ENCODE peak calls at places on chromosomes 16 and 17, in five cellular contexts. Q is naive thymus-derived CD4-positive, alpha-beta T cell; I is sigmoid colon; F is colonic mucosa; O is suprapubic skin. L is an unnamed sample.

GRCh38 chr17:20300399-20301037 is 166.8 kb downstream of the LGALS9B start:
- DNase-seq in F (no peak), Q (no peak), O (no peak), I (peak; percentile 76), L (no peak)

GRCh38 chr17:2347805-2348685 is 10.7 kb downstream of the SGSM2 start:
- DNase-seq in F (peak; percentile 63), Q (no peak), I (peak; percentile 65), O (peak; percentile 63), L (peak; percentile 61)

GRCh38 chr16:72999541-73000019 is 48.3 kb downstream of the ZFHX3 start:
- DNase-seq in F (no peak), Q (no peak), I (no peak), O (peak; percentile 42), L (no peak)

GRCh38 chr17:82367724-82368524 is 3.6 kb upstream of the UTS2R start:
- DNase-seq in F (no peak), I (no peak), O (no peak), Q (no peak), L (no peak)

GRCh38 chr17:29080323-29080722 is 37.4 kb downstream of the PIPOX start:
- DNase-seq in I (no peak), Q (no peak), O (no peak), F (no peak), L (no peak)

GRCh38 chr16:27318399-27319256 is 4.9 kb downstream of the IL4R start:
- DNase-seq in I (peak; percentile 77), O (peak; percentile 81), Q (peak; percentile 34), F (peak; percentile 47), L (peak; percentile 77)

GRCh38 chr16:3121843-3122467 is 9.6 kb downstream of the ZNF205 start:
- DNase-seq in Q (no peak), I (no peak), O (no peak), F (no peak), L (no peak)

GRCh38 chr17:63961355-63962207 is 11.1 kb downstream of the SCN4A start:
- DNase-seq in O (peak; percentile 88), F (peak; percentile 64), I (peak; percentile 86), Q (no peak), L (peak; percentile 90)

GRCh38 chr16:30551781-30552180 is 6.4 kb downstream of the ZNF764 start:
- DNase-seq in Q (peak; percentile 73), F (no peak), O (no peak), I (no peak), L (no peak)

GRCh38 chr16:31225193-31225592 is 8.3 kb upstream of the PYDC1 start:
- DNase-seq in Q (no peak), F (no peak), I (no peak), O (no peak), L (no peak)

GRCh38 chr17:60387666-60388065 is 4.3 kb downstream of the USP32 start:
- DNase-seq in Q (no peak), O (no peak), I (no peak), F (no peak), L (no peak)

GRCh38 chr17:39212841-39213480 is 12.8 kb downstream of the STAC2 start:
- DNase-seq in Q (no peak), F (no peak), I (no peak), O (no peak), L (peak; percentile 83)

GRCh38 chr17:7932483-7932891 is 481 bp downstream of the CNTROB start:
- DNase-seq in I (peak; percentile 78), Q (no peak), F (peak; percentile 45), O (no peak), L (no peak)

GRCh38 chr16:79662673-79663313 is 62.3 kb upstream of the MAF start:
- DNase-seq in F (no peak), Q (no peak), O (no peak), I (no peak), L (no peak)

GRCh38 chr16:67150833-67151396 is at the start of gene B3GNT9:
- DNase-seq in F (peak; percentile 74), Q (no peak), O (peak; percentile 81), I (peak; percentile 91), L (peak; percentile 94)

GRCh38 chr17:19461139-19461538 is 50.1 kb downstream of the RNF112 start:
- DNase-seq in Q (no peak), O (no peak), I (no peak), F (peak; percentile 38), L (no peak)

GRCh38 chr16:69860233-69861231 is 90.6 kb upstream of the CLEC18A start:
- DNase-seq in O (no peak), I (no peak), F (no peak), Q (no peak), L (no peak)

GRCh38 chr17:49723423-49723822 is 15.7 kb upstream of the SLC35B1 start:
- DNase-seq in I (peak; percentile 94), O (no peak), Q (no peak), F (peak; percentile 47), L (peak; percentile 76)

GRCh38 chr17:17690156-17690737 is 9.0 kb downstream of the RAI1 start:
- DNase-seq in Q (no peak), O (no peak), F (no peak), I (no peak), L (no peak)

GRCh38 chr17:17693253-17693954 is 12.1 kb downstream of the RAI1 start:
- DNase-seq in I (no peak), F (peak; percentile 57), O (no peak), Q (no peak), L (no peak)

GRCh38 chr17:17692353-17693252 is 11.3 kb downstream of the RAI1 start:
- DNase-seq in I (no peak), O (no peak), Q (no peak), F (no peak), L (no peak)

GRCh38 chr17:17693955-17694228 is 12.6 kb downstream of the RAI1 start:
- DNase-seq in O (no peak), Q (peak; percentile 12), F (no peak), I (no peak), L (no peak)

DNA sequence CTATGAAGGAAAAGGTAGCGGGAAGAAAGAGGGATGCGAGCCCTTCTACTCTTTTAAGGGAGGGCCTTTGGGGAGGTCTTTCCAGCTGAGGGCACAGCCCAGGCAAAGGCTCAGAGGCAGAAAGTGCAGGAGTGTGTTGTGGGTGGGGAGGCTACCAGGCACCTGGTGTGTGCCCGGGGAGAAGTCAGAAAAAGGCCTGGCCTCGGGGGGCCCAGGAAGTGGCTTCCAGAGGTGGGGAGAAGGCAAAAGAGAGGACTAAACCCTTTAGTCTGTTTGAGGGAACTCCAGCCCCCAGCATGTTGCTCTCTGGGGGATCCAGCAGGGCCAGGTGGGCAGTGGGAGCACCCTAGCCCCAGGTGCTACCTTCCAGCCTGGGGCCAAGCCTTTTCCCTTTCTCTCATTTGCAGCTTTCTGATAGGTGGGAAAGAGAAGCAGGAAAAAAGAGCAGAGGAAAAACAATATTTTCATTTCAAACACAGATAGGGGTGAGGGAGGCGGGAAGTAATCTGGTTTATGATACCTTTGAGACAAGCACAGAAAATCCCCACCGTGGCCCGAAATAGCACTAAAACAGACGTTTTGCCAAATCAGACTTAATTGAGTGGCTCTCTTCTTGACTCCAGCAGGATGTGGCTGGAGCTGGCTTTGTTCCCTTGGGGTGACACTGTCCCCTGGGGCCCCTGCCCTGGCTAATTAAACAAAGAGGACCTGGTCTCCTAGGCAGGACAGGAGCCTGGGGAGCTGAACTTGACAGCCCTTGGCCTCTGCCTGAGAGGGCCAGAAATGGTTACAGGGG is 10.4 kb downstream of the RAI1 start:
- DNase-seq in I (no peak), F (no peak), O (no peak), Q (no peak), L (no peak)
- H3K4me1 ChIP-seq in I (peaks cover 64% of the 10 kb centered on the region), F (peaks cover 30% of the 10 kb centered on the region), O (peaks cover 64% of the 10 kb centered on the region), Q (peaks cover 15% of the 10 kb centered on the region), L (peaks cover 42% of the 10 kb centered on the region)

GRCh38 chr17:56908061-56908542 is 5.7 kb downstream of the TRIM25 start:
- DNase-seq in Q (no peak), F (peak; percentile 61), I (no peak), O (no peak), L (no peak)

GRCh38 chr17:56910509-56911235 is 3.2 kb downstream of the TRIM25 start:
- DNase-seq in O (no peak), F (no peak), Q (no peak), I (no peak), L (no peak)

GRCh38 chr17:56912105-56912999 is 1.5 kb downstream of the TRIM25 start:
- DNase-seq in Q (no peak), F (peak; percentile 52), I (peak; percentile 88), O (peak; percentile 89), L (no peak)

GRCh38 chr17:56913000-56913866 is 616 bp downstream of the TRIM25 start:
- DNase-seq in I (peak; percentile 68), F (peak; percentile 40), O (no peak), Q (no peak), L (peak; percentile 79)

DNA sequence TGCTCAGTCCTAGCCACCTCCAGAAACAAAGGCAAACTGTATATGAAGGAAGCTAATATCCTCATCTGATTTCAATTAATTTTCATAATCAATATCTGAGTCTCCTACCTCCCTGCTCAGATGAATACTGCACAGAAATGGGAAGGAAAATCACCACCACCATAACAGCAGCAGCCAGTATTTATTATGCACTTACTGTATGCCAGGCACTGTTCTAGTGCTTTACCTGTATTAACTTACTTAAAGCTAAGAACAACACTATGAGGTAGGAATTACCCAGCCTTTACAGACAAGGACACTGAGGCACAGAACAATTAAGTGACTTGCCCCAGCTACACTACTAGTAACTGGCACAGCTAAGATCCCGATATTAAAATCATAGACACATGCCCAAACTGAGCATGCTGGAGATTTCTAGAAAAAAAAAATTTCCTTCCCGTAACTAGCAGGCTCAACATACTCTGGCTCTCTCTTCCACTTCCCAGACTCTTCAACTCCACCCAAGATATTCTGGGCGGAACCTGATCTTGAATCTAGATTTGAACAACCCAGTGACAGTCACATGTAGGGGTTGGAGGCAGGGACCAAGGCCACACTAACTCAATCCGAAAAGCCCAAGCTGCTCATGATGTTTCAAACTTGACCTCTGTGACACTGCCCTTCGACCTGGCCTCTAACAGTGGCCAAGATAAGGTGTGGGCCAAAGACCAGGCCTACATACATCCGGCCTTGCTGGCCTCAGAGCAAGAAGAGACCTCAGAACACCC is 3.9 kb downstream of the TRIM25 start:
- DNase-seq in O (no peak), I (no peak), Q (no peak), F (peak; percentile 61), L (no peak)
- H3K4me1 ChIP-seq in O (peaks cover 53% of the 10 kb centered on the region), I (peaks cover 38% of the 10 kb centered on the region), Q (peaks cover 36% of the 10 kb centered on the region), F (peaks cover 6% of the 10 kb centered on the region), L (peaks cover 12% of the 10 kb centered on the region)

DNA sequence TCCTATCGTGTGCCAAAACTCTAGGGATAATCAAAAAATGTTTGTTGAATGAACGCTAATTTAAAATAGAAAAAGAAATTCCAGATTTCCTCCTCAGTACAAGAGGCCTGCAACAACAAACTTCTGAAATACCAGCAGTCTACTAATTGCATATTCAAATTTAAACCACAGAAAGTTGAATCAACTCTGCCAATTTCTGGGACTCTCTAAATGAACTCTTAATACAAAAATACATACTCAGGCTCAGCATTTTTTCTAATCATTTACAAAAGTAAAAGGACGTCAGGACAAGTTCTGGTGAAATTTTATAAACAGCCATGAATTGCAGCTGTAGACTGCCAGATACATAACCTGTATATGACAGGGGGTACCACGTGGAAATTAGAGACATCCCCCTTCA is 49.0 kb downstream of the KANSL1 start:
- DNase-seq in I (no peak), Q (no peak), O (no peak), F (no peak), L (no peak)
- H3K4me1 ChIP-seq in I (peaks cover 78% of the 10 kb centered on the region), Q (peaks cover 90% of the 10 kb centered on the region), O (peaks cover 58% of the 10 kb centered on the region), F (peaks cover 8% of the 10 kb centered on the region), L (peaks cover 21% of the 10 kb centered on the region)

GRCh38 chr16:88687254-88687576 is 908 bp upstream of the SNAI3 start:
- DNase-seq in I (no peak), Q (no peak), F (no peak), O (no peak), L (peak; percentile 64)

GRCh38 chr16:88684569-88685155 is 1.6 kb downstream of the SNAI3 start:
- DNase-seq in Q (no peak), I (no peak), F (no peak), O (no peak), L (no peak)

GRCh38 chr16:88686439-88687253 is at the start of gene SNAI3:
- DNase-seq in I (no peak), Q (peak; percentile 69), O (peak; percentile 84), F (peak; percentile 95), L (peak; percentile 94)

GRCh38 chr16:88686062-88686438 is 257 bp downstream of the SNAI3 start:
- DNase-seq in O (no peak), Q (no peak), F (no peak), I (no peak), L (peak; percentile 84)

GRCh38 chr16:88685156-88686061 is 898 bp downstream of the SNAI3 start:
- DNase-seq in Q (no peak), F (no peak), O (peak; percentile 59), I (no peak), L (peak; percentile 77)
- H3K4me1 ChIP-seq in Q (peaks cover 23% of the 10 kb centered on the region), F (peaks cover 13% of the 10 kb centered on the region), O (peaks cover 46% of the 10 kb centered on the region), I (peaks cover 17% of the 10 kb centered on the region), L (no peaks in the 10 kb centered on the region)

L was measured in kidney.